ENCODE peak calls at places on chromosomes 5 and 9, in four cellular contexts. R is IMR-90, N is astrocyte of the cerebellum, X is osteocyte. S is an unnamed sample.

GRCh38 chr5:143071927-143072326 is 301.8 kb downstream of the ARHGAP26 start:
- DNase-seq in R (no peak), N (no peak), X (no peak), S (no peak)

GRCh38 chr9:93081081-93081529 is 14.9 kb upstream of the CARD19 start:
- DNase-seq in R (no peak), N (no peak), X (peak; percentile 64), S (peak; percentile 8)

GRCh38 chr5:73322453-73323076 is 126.0 kb downstream of the FOXD1 start:
- DNase-seq in R (no peak), N (no peak), X (no peak), S (no peak)

GRCh38 chr5:36459191-36460135 is 146.9 kb upstream of the SLC1A3 start:
- DNase-seq in R (no peak), N (no peak), X (no peak), S (no peak)

GRCh38 chr5:145941096-145941676 is 4.8 kb downstream of the SH3RF2 start:
- DNase-seq in R (peak; percentile 25), N (no peak), X (no peak), S (no peak)

GRCh38 chr5:80299601-80300000 is 20.2 kb upstream of the SPZ1 start:
- DNase-seq in R (no peak), N (no peak), X (peak; percentile 63), S (no peak)

GRCh38 chr9:69931340-69931739 is 110.7 kb downstream of the CFAP95 start:
- DNase-seq in R (no peak), N (no peak), X (no peak), S (no peak)

GRCh38 chr5:395921-396714 is 46.9 kb upstream of the EXOC3 start:
- DNase-seq in R (no peak), N (no peak), X (peak; percentile 82), S (peak; percentile 56)

GRCh38 chr9:126528111-126528510 is 85.6 kb upstream of the LMX1B start:
- DNase-seq in R (no peak), N (no peak), X (no peak), S (no peak)

GRCh38 chr5:158947831-158948230 is 151.9 kb downstream of the EBF1 start:
- DNase-seq in R (peak; percentile 43), N (no peak), X (no peak), S (no peak)

GRCh38 chr5:15933481-15934207 is 245.9 kb downstream of the MARCHF11 start:
- DNase-seq in R (no peak), N (no peak), X (no peak), S (no peak)

GRCh38 chr5:179858241-179858585 is 404 bp downstream of the MRNIP start:
- DNase-seq in R (peak; percentile 17), N (no peak), X (no peak), S (peak; percentile 38)

GRCh38 chr5:167688731-167689130 is 602.7 kb upstream of the WWC1 start:
- DNase-seq in R (peak; percentile 14), N (no peak), X (no peak), S (no peak)

GRCh38 chr5:14713476-14714384 is 49.2 kb downstream of the OTULIN start:
- DNase-seq in R (no peak), N (no peak), X (no peak), S (no peak)

GRCh38 chr9:23088932-23089364 is 642.3 kb downstream of the DMRTA1 start:
- DNase-seq in R (no peak), N (no peak), X (no peak), S (no peak)

GRCh38 chr9:90310523-90310879 is 332.1 kb downstream of the DIRAS2 start:
- DNase-seq in R (no peak), N (no peak), X (no peak), S (no peak)

GRCh38 chr9:75146229-75146628 is 57.9 kb downstream of the OSTF1 start:
- DNase-seq in R (peak; percentile 75), N (peak; percentile 53), X (no peak), S (no peak)

GRCh38 chr5:135456238-135457099 is 4.3 kb upstream of the TIFAB start:
- DNase-seq in R (peak; percentile 88), N (no peak), X (no peak), S (peak; percentile 76)

GRCh38 chr9:129084087-129084486 is 3.2 kb downstream of the DOLPP1 start:
- DNase-seq in R (no peak), N (no peak), X (no peak), S (no peak)
- TF ChIP-seq CTCF in R (no peak), N (no peak), X (no peak), S (no peak)

GRCh38 chr9:86098793-86099694 is at the start of gene GOLM1:
- DNase-seq in R (peak; percentile 60), N (no peak), X (peak; percentile 87), S (no peak)
- TF ChIP-seq CTCF in R (no peak), N (peak; percentile 28), X (peak; percentile 32), S (no peak)

GRCh38 chr5:10576790-10577189 is 12.9 kb downstream of the ANKRD33B start:
- DNase-seq in R (no peak), N (no peak), X (no peak), S (no peak)

GRCh38 chr5:10578292-10578663 is 14.4 kb downstream of the ANKRD33B start:
- DNase-seq in R (no peak), N (no peak), X (no peak), S (no peak)

GRCh38 chr5:10577371-10578291 is 13.8 kb downstream of the ANKRD33B start:
- DNase-seq in R (no peak), N (no peak), X (no peak), S (no peak)

GRCh38 chr5:10578869-10579268 is 15.0 kb downstream of the ANKRD33B start:
- DNase-seq in R (no peak), N (no peak), X (no peak), S (no peak)

GRCh38 chr5:10576121-10576789 is 12.4 kb downstream of the ANKRD33B start:
- DNase-seq in R (no peak), N (no peak), X (no peak), S (no peak)
- TF ChIP-seq CTCF in R (no peak), N (no peak), X (no peak), S (no peak)

GRCh38 chr9:123253204-123253603 is 15.2 kb downstream of the STRBP start:
- DNase-seq in R (no peak), N (no peak), X (no peak), S (no peak)
- TF ChIP-seq CTCF in R (no peak), N (no peak), X (no peak), S (no peak)

GRCh38 chr9:72733896-72734295 is 212.5 kb downstream of the TMC1 start:
- DNase-seq in R (no peak), N (no peak), X (no peak), S (no peak)

GRCh38 chr9:72726951-72727350 is 205.5 kb downstream of the TMC1 start:
- DNase-seq in R (no peak), N (no peak), X (no peak), S (no peak)

GRCh38 chr9:72728031-72728770 is 206.8 kb downstream of the TMC1 start:
- DNase-seq in R (no peak), N (no peak), X (no peak), S (no peak)
- TF ChIP-seq CTCF in R (no peak), N (no peak), X (no peak), S (no peak)

GRCh38 chr5:40717281-40717680 is 37.6 kb downstream of the PTGER4 start:
- DNase-seq in R (peak; percentile 74), N (peak; percentile 49), X (no peak), S (no peak)

GRCh38 chr5:40716590-40716989 is 36.9 kb downstream of the PTGER4 start:
- DNase-seq in R (no peak), N (no peak), X (no peak), S (no peak)

GRCh38 chr5:40720071-40720470 is 35.7 kb downstream of the TTC33 start:
- DNase-seq in R (no peak), N (no peak), X (no peak), S (no peak)

GRCh38 chr5:40716000-40716399 is 36.3 kb downstream of the PTGER4 start:
- DNase-seq in R (no peak), N (no peak), X (no peak), S (no peak)
- TF ChIP-seq CTCF in R (peak; percentile 15), N (peak; percentile 39), X (peak; percentile 45), S (no peak)